ENCODE peak calls at places on chromosome 11, in five cellular contexts. U is endothelial cell, Y is nephron progenitor cell, E is HFFc6, F is Caco-2. W is an unnamed sample.

GRCh38 chr11:126391970-126392637 is 36.6 kb downstream of the ST3GAL4 start:
- DNase-seq in U (no peak), Y (no peak), E (no peak), F (no peak), W (no peak)

GRCh38 chr11:117931971-117932370 is 2.8 kb upstream of the TMPRSS13 start:
- DNase-seq in U (no peak), Y (no peak), E (no peak), F (peak), W (no peak)

GRCh38 chr11:107493117-107493516 is 35.5 kb upstream of the CWF19L2 start:
- DNase-seq in U (no peak), Y (no peak), E (peak), F (no peak), W (no peak)

GRCh38 chr11:82004537-82005213 is 729.0 kb downstream of the FAM181B start:
- DNase-seq in U (no peak), Y (no peak), E (no peak), F (no peak), W (no peak)

GRCh38 chr11:115345840-115346239 is 158.4 kb downstream of the CADM1 start:
- DNase-seq in U (no peak), Y (no peak), E (no peak), F (no peak), W (no peak)

GRCh38 chr11:28673687-28674431 is 565.7 kb downstream of the METTL15 start:
- DNase-seq in U (no peak), Y (no peak), E (peak), F (no peak), W (peak)

GRCh38 chr11:65912840-65913239 is 6.0 kb downstream of the C11orf68 start:
- DNase-seq in U (no peak), Y (no peak), E (peak), F (no peak), W (no peak)

GRCh38 chr11:43486141-43486540 is 127.4 kb downstream of the TTC17 start:
- DNase-seq in U (no peak), Y (no peak), E (peak), F (no peak), W (no peak)

GRCh38 chr11:101031713-101032112 is 97.9 kb downstream of the PGR start:
- DNase-seq in U (no peak), Y (no peak), E (no peak), F (no peak), W (no peak)

GRCh38 chr11:14075118-14075601 is 112.6 kb downstream of the SPON1 start:
- DNase-seq in U (no peak), Y (no peak), E (no peak), F (no peak), W (no peak)

GRCh38 chr11:56948991-56949390 is 39.7 kb upstream of the OR5AK2 start:
- DNase-seq in U (no peak), Y (no peak), E (no peak), F (peak), W (peak)

GRCh38 chr11:56950510-56950909 is 38.2 kb upstream of the OR5AK2 start:
- DNase-seq in U (peak), Y (no peak), E (no peak), F (no peak), W (no peak)
- TF ChIP-seq CTCF in U (peak), Y (no peak), E (no peak), F (no peak), W (no peak)

GRCh38 chr11:440065-441042 is 1.5 kb downstream of the ANO9 start:
- DNase-seq in U (no peak), Y (no peak), E (no peak), F (no peak), W (no peak)
- TF ChIP-seq CTCF in U (no peak), Y (no peak), E (peak), F (no peak), W (no peak)

GRCh38 chr11:103257360-103257759 is 148.1 kb downstream of the DYNC2H1 start:
- DNase-seq in U (no peak), Y (no peak), E (peak), F (no peak), W (no peak)
- TF ChIP-seq CTCF in U (no peak), Y (no peak), E (peak), F (peak), W (no peak)

GRCh38 chr11:113730887-113731726 is 25.0 kb upstream of the TMPRSS5 start:
- DNase-seq in U (peak), Y (peak), E (peak), F (peak), W (peak)
- TF ChIP-seq CTCF in U (no peak), Y (peak), E (peak), F (peak), W (no peak)

GRCh38 chr11:131951146-131951545 is 580.7 kb downstream of the NTM start:
- DNase-seq in U (no peak), Y (no peak), E (no peak), F (no peak), W (no peak)

GRCh38 chr11:131944709-131945108 is 574.3 kb downstream of the NTM start:
- DNase-seq in U (no peak), Y (no peak), E (no peak), F (no peak), W (no peak)

GRCh38 chr11:131943296-131943695 is 572.9 kb downstream of the NTM start:
- DNase-seq in U (no peak), Y (no peak), E (no peak), F (no peak), W (no peak)

GRCh38 chr11:131942878-131943277 is 572.5 kb downstream of the NTM start:
- DNase-seq in U (no peak), Y (no peak), E (no peak), F (no peak), W (no peak)

DNA sequence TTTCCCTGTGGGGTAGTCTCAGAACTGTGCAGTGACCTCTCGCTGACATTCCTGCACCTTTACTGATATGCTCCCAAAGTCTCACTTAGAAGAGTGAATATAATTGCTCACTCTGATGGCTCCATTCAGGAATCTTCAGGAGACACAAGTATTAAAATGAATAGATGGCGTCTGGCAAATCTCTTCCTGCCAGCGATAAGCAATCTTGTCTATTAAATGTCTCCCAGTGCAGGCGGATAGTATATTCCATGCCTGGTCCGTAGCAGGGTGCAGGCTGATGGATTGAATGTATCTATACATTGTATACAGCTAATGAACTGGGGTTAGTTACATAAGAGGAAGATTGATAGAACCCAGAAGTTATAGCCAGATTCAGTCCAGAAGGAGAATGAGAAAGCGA is 575.3 kb downstream of the NTM start:
- DNase-seq in U (no peak), Y (no peak), E (no peak), F (no peak), W (no peak)
- TF ChIP-seq CTCF in U (no peak), Y (no peak), E (no peak), F (no peak), W (no peak)